ENCODE peak calls at places on chromosome 11, in ten cellular contexts. A, P, D, E, O, Y, U, T, V and B are unnamed samples.

GRCh38 chr11:56932572-56933235 is 56.0 kb upstream of the OR5AK2 start:
- DNase-seq in A (no peak), P (peak; percentile 85), D (no peak), E (peak; percentile 79), O (no peak), Y (no peak), U (no peak), T (peak; percentile 87), V (no peak), B (no peak)

GRCh38 chr11:65243773-65244172 is 18.0 kb upstream of the POLA2 start:
- DNase-seq in A (no peak), P (no peak), D (no peak), E (no peak), O (no peak), Y (no peak), U (no peak), T (no peak), V (no peak), B (no peak)

GRCh38 chr11:126061707-126062678 is 673 bp downstream of the CDON start:
- DNase-seq in A (no peak), P (peak; percentile 52), D (no peak), E (no peak), O (peak; percentile 64), Y (peak; percentile 48), U (peak; percentile 65), T (peak; percentile 46), V (peak; percentile 43), B (peak; percentile 70)

GRCh38 chr11:36101466-36101865 is 157.6 kb downstream of the LDLRAD3 start:
- DNase-seq in A (no peak), P (no peak), D (no peak), E (no peak), O (no peak), Y (no peak), U (no peak), T (no peak), V (no peak), B (no peak)

GRCh38 chr11:4040461-4040860 is 54.1 kb upstream of the RRM1 start:
- DNase-seq in A (no peak), P (no peak), D (no peak), E (no peak), O (no peak), Y (no peak), U (no peak), T (no peak), V (no peak), B (no peak)

GRCh38 chr11:9953994-9954626 is 290.2 kb downstream of the SWAP70 start:
- DNase-seq in A (no peak), P (peak; percentile 87), D (no peak), E (no peak), O (no peak), Y (no peak), U (no peak), T (no peak), V (no peak), B (no peak)

GRCh38 chr11:103619480-103619879 is 417.0 kb upstream of the DDI1 start:
- DNase-seq in A (no peak), P (peak; percentile 49), D (no peak), E (no peak), O (no peak), Y (no peak), U (peak; percentile 9), T (no peak), V (no peak), B (no peak)

GRCh38 chr11:130979386-130979972 is 63.2 kb upstream of the SNX19 start:
- DNase-seq in A (no peak), P (peak; percentile 73), D (no peak), E (no peak), O (no peak), Y (peak; percentile 29), U (peak; percentile 18), T (no peak), V (no peak), B (no peak)

GRCh38 chr11:3014314-3014938 is 22.3 kb upstream of the NAP1L4 start:
- DNase-seq in A (no peak), P (no peak), D (peak; percentile 56), E (no peak), O (no peak), Y (no peak), U (no peak), T (no peak), V (no peak), B (no peak)

GRCh38 chr11:22065472-22065871 is 127.4 kb upstream of the ANO5 start:
- DNase-seq in A (no peak), P (no peak), D (no peak), E (no peak), O (no peak), Y (no peak), U (no peak), T (no peak), V (no peak), B (no peak)

GRCh38 chr11:67351275-67352005 is 1.9 kb downstream of the POLD4 start:
- DNase-seq in A (no peak), P (peak; percentile 79), D (peak; percentile 55), E (peak; percentile 66), O (peak; percentile 68), Y (peak; percentile 83), U (peak; percentile 84), T (peak; percentile 82), V (peak; percentile 82), B (peak; percentile 58)

GRCh38 chr11:11969380-11970215 is 38.8 kb downstream of the DKK3 start:
- DNase-seq in A (peak; percentile 26), P (no peak), D (no peak), E (no peak), O (no peak), Y (no peak), U (no peak), T (no peak), V (no peak), B (no peak)

GRCh38 chr11:116829525-116830183 is at the start of gene APOC3:
- DNase-seq in A (no peak), P (peak; percentile 49), D (no peak), E (no peak), O (no peak), Y (no peak), U (no peak), T (no peak), V (no peak), B (no peak)